ENCODE peak calls at places on chromosomes 3 and 15, in five cellular contexts. G is transverse colon, J is spleen, B is HepG2, Z is GM12891. F is an unnamed sample.
A peak's percentile ranks its signal among the peaks of the same experiment; 100 is the strongest.

GRCh38 chr3:45170071-45170470 is 23.9 kb upstream of the CDCP1 start:
- DNase-seq in G (peak; percentile 50), J (no peak), B (no peak), Z (no peak), F (no peak)

GRCh38 chr3:117074833-117075232 is 365.3 kb downstream of the TUSC7 start:
- DNase-seq in G (no peak), J (no peak), B (no peak), Z (no peak), F (no peak)

GRCh38 chr3:12948891-12949711 is 107.7 kb upstream of the RPL32 start:
- DNase-seq in G (peak; percentile 24), J (no peak), B (no peak), Z (no peak), F (no peak)

GRCh38 chr15:61146643-61147230 is 82.4 kb downstream of the RORA start:
- DNase-seq in G (no peak), J (no peak), B (no peak), Z (no peak), F (no peak)

GRCh38 chr3:125051715-125052581 is 3.8 kb downstream of the HEG1 start:
- DNase-seq in G (peak; percentile 30), J (peak; percentile 82), B (no peak), Z (peak; percentile 23), F (peak; percentile 29)

GRCh38 chr15:86163771-86164170 is 84.1 kb downstream of the AGBL1 start:
- DNase-seq in G (no peak), J (no peak), B (no peak), Z (no peak), F (no peak)

GRCh38 chr3:46049093-46049492 is 21.8 kb upstream of the XCR1 start:
- DNase-seq in G (no peak), J (no peak), B (no peak), Z (no peak), F (no peak)

GRCh38 chr3:157300091-157300490 is 136.6 kb upstream of the PTX3 start:
- DNase-seq in G (no peak), J (no peak), B (no peak), Z (no peak), F (no peak)

GRCh38 chr3:174023445-174023844 is 625.9 kb downstream of the NLGN1 start:
- DNase-seq in G (no peak), J (no peak), B (no peak), Z (no peak), F (no peak)

GRCh38 chr15:101509279-101509678 is 19.8 kb upstream of the PCSK6 start:
- DNase-seq in G (no peak), J (no peak), B (peak; percentile 47), Z (no peak), F (no peak)

GRCh38 chr3:76561494-76562242 is 478.2 kb upstream of the ROBO2 start:
- DNase-seq in G (no peak), J (no peak), B (no peak), Z (no peak), F (no peak)

GRCh38 chr15:70526221-70526973 is 237.0 kb downstream of the UACA start:
- DNase-seq in G (peak; percentile 33), J (peak; percentile 78), B (no peak), Z (no peak), F (no peak)

GRCh38 chr15:49101536-49101935 is 53.9 kb downstream of the COPS2 start:
- DNase-seq in G (no peak), J (no peak), B (no peak), Z (no peak), F (no peak)

GRCh38 chr3:196186661-196187573 is 24.3 kb downstream of the ZDHHC19 start:
- DNase-seq in G (peak; percentile 43), J (no peak), B (no peak), Z (no peak), F (peak; percentile 61)

DNA sequence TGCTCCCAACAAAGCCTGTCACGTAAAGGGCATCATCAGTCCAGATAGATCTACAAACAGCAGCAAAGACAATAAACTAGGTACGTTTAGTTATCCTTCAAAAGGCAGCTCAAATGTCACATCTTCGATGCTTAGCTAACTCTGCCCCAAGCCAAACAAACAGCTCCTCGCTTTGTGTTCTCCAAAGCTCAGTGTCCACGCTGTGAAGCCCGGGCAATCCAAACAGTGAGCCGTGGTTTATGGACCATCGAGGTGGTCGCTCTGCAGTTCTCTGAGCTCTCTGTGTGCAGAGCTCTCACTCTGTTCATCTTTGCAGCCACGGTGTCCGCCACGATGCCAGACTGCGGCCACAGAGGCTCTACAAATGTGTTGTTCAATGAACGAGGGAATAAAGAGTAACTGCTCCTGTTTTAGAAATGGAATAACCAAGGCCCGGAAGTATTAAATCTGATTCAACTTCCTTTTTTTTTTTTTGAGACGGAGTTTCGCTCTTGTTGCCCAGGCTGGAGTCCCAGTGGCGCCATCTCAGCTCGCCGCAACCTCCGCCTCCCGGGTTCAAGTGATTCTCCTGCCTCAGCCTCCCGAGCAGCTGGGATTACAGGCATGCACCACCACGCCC is 117.2 kb upstream of the FAM174B start:
- DNase-seq in G (no peak), J (no peak), B (peak; percentile 12), Z (no peak), F (no peak)
- TF ChIP-seq POLR2AphosphoS5 in G (no peak), J (no peak), B (no peak), Z (no peak), F (no peak)

GRCh38 chr15:81506936-81507335 is 132.9 kb upstream of the TMC3 start:
- DNase-seq in G (no peak), J (no peak), B (no peak), Z (no peak), F (no peak)
- TF ChIP-seq POLR2AphosphoS5 in G (no peak), J (no peak), B (no peak), Z (no peak), F (no peak)

GRCh38 chr3:129211772-129212171 is 28.1 kb upstream of the CNBP start:
- DNase-seq in G (peak; percentile 91), J (peak; percentile 79), B (peak; percentile 34), Z (no peak), F (no peak)
- TF ChIP-seq POLR2AphosphoS5 in G (peak; percentile 66), J (no peak), B (no peak), Z (no peak), F (no peak)

DNA sequence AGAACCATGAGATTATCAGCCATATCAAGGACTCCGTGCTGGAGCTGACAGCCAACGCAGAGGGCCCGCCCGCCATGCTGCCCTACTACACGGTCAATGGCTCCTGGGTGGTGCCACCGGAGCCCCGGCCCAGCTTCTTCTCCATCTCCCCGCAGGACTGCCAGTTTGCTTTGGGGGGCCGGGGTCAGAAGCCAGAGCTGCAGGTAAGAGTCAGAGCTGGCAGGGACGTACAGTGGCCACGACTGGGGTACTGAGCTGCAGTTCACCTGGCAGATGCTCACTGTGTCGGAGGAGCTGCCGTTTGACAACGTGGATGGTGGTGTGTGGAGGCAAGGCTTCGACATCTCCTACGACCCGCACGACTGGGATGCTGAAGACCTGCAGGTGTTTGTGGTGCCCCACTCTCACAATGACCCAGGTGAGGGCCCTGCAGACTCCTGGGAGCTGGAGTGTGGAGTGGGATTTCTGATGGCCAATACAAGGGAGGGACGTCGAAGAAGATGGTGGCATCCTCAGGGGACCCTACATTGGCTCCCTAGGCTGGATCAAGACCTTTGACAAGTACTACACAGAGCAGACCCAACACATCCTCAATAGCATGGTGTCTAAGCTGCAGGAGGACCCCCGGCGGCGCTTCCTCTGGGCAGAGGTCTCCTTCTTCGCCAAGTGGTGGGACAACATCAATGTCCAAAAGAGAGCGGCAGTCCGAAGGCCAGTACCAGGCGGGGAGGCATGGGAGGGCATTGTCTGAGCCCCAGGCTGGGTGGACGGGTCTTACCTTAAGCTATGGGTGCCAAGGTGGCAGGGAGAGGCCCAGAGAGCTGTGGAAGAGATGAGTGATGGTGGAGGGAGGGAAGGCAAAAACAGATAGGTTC is 2.4 kb downstream of the MAN2A2 start:
- DNase-seq in G (no peak), J (peak; percentile 65), B (no peak), Z (no peak), F (no peak)
- TF ChIP-seq POLR2AphosphoS5 in G (no peak), J (no peak), B (no peak), Z (no peak), F (no peak)

GRCh38 chr15:95987886-95988573 is 342.5 kb upstream of the NR2F2 start:
- DNase-seq in G (no peak), J (no peak), B (no peak), Z (no peak), F (no peak)
- TF ChIP-seq POLR2AphosphoS5 in G (no peak), J (no peak), B (no peak), Z (no peak), F (no peak)

GRCh38 chr15:65939901-65940617 is 70.8 kb downstream of the RAB11A start:
- DNase-seq in G (no peak), J (no peak), B (no peak), Z (no peak), F (no peak)
- TF ChIP-seq POLR2AphosphoS5 in G (no peak), J (no peak), B (no peak), Z (no peak), F (no peak)

DNA sequence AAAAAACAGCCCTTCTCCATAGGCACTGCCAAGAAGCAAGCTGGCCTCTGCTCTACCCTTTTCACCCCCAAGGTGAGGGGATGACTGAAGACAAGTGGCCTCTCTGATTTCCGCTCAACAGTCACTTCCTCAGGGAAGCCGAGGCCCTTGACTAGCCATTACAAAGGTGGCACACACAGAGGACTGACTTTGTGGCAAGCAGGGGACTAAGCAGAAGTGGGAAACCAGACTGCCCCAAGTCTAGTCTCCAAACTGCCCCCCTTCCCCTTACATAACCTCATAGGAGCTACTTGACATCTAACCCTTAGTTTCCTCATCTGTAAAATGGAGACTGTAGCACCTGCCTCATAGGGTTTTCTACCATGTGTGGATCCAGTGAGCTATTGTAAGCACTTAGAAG is 118.9 kb downstream of the FOXP1 start:
- DNase-seq in G (no peak), J (no peak), B (no peak), Z (no peak), F (no peak)
- TF ChIP-seq POLR2AphosphoS5 in G (no peak), J (no peak), B (no peak), Z (no peak), F (no peak)

DNA sequence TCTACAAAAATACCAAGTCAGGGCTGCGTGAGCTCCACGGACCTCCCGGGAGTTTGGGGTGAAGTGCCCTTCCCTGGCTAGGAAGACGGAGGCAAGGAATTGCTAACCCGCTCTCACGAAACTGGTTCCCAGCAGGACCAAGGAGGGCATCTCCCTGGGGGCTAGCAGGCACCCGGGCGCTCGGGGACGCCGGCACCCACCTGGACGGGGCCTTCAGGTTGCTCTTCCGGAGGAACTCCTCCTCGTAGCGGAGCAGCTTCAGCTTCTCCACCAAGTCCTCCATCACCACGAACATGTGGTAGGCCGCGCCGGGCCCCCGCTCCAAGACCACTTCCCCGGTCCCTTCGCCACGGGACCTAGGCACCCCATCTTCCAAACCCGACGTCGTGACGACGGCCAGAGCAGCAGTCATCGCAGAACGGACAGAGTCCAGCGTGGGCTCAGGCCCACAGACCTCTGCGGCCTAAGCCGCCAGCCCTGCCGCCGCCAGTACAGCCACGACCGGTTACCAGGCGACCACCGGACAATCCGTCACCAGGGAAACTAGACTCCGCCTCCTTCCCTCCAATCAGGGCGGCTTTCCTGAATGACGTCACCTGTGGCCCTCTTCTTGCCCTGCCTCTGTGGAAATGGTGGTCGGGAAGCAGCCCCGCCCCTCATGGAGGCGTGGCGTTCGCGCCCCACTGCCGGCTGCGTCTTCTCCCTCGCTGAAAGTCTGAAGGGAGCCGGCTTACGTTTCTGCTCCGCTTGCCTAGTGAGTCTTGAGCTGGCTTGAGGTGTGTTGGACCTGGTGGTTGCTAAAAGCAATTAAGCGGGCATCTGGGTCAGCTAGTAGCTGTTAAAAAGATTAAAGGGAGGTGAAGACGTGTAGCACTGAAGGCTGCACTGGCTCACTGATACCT is at the start of gene IFT57:
- DNase-seq in G (peak; percentile 98), J (peak; percentile 98), B (peak; percentile 94), Z (peak; percentile 82), F (peak; percentile 83)
- TF ChIP-seq POLR2AphosphoS5 in G (peak; percentile 90), J (peak; percentile 96), B (no peak), Z (peak; percentile 13), F (peak; percentile 82)

F was measured in GM12892.